ENCODE peak calls at places on chromosomes 13 and 19, in five cellular contexts. One of them, this sample, is unnamed.
A peak's percentile ranks its signal among the peaks of the same experiment; 100 is the strongest.

GRCh38 chr19:51016798-51017683 is 2.5 kb downstream of the KLK10 start:
- DNase-seq in CD4-positive, alpha-beta memory T cell: no peak
- DNase-seq in A549: peak; percentile 98
- DNase-seq in fibroblast of the aortic adventitia: peak; percentile 39
- DNase-seq in fibroblast of pulmonary artery: peak; percentile 57
- DNase-seq in this sample: peak; percentile 28

GRCh38 chr19:50501186-50501567 is 9.8 kb downstream of the JOSD2 start:
- DNase-seq in CD4-positive, alpha-beta memory T cell: no peak
- DNase-seq in A549: no peak
- DNase-seq in fibroblast of the aortic adventitia: no peak
- DNase-seq in fibroblast of pulmonary artery: no peak
- DNase-seq in this sample: no peak

GRCh38 chr13:51175001-51175400 is 47.2 kb upstream of the FAM124A start:
- DNase-seq in CD4-positive, alpha-beta memory T cell: no peak
- DNase-seq in A549: no peak
- DNase-seq in fibroblast of the aortic adventitia: no peak
- DNase-seq in fibroblast of pulmonary artery: no peak
- DNase-seq in this sample: no peak

GRCh38 chr13:23609414-23610186 is 39.4 kb downstream of the TNFRSF19 start:
- DNase-seq in CD4-positive, alpha-beta memory T cell: no peak
- DNase-seq in A549: no peak
- DNase-seq in fibroblast of the aortic adventitia: peak; percentile 54
- DNase-seq in fibroblast of pulmonary artery: peak; percentile 59
- DNase-seq in this sample: no peak

GRCh38 chr13:46526763-46527162 is 26.2 kb upstream of the LRCH1 start:
- DNase-seq in CD4-positive, alpha-beta memory T cell: no peak
- DNase-seq in A549: no peak
- DNase-seq in fibroblast of the aortic adventitia: no peak
- DNase-seq in fibroblast of pulmonary artery: no peak
- DNase-seq in this sample: no peak

GRCh38 chr13:112240076-112240475 is 136.1 kb upstream of the SPACA7 start:
- DNase-seq in CD4-positive, alpha-beta memory T cell: no peak
- DNase-seq in A549: no peak
- DNase-seq in fibroblast of the aortic adventitia: no peak
- DNase-seq in fibroblast of pulmonary artery: no peak
- DNase-seq in this sample: no peak

GRCh38 chr13:99590519-99591011 is 89.3 kb downstream of the TM9SF2 start:
- DNase-seq in CD4-positive, alpha-beta memory T cell: no peak
- DNase-seq in A549: no peak
- DNase-seq in fibroblast of the aortic adventitia: peak; percentile 76
- DNase-seq in fibroblast of pulmonary artery: peak; percentile 73
- DNase-seq in this sample: peak; percentile 14

GRCh38 chr13:25901460-25902376 is 150.1 kb downstream of the SHISA2 start:
- DNase-seq in CD4-positive, alpha-beta memory T cell: peak; percentile 76
- DNase-seq in A549: no peak
- DNase-seq in fibroblast of the aortic adventitia: no peak
- DNase-seq in fibroblast of pulmonary artery: peak; percentile 90
- DNase-seq in this sample: peak; percentile 76

GRCh38 chr19:34664870-34665269 is 12.1 kb downstream of the SCGB2B2 start:
- DNase-seq in CD4-positive, alpha-beta memory T cell: no peak
- DNase-seq in A549: no peak
- DNase-seq in fibroblast of the aortic adventitia: no peak
- DNase-seq in fibroblast of pulmonary artery: no peak
- DNase-seq in this sample: no peak

GRCh38 chr19:7257148-7258041 is 36.8 kb downstream of the INSR start:
- DNase-seq in CD4-positive, alpha-beta memory T cell: no peak
- DNase-seq in A549: no peak
- DNase-seq in fibroblast of the aortic adventitia: peak; percentile 92
- DNase-seq in fibroblast of pulmonary artery: peak; percentile 87
- DNase-seq in this sample: no peak

GRCh38 chr19:41223431-41224234 is 4.6 kb downstream of the AXL start:
- DNase-seq in CD4-positive, alpha-beta memory T cell: no peak
- DNase-seq in A549: peak; percentile 94
- DNase-seq in fibroblast of the aortic adventitia: peak; percentile 77
- DNase-seq in fibroblast of pulmonary artery: peak; percentile 60
- DNase-seq in this sample: no peak

GRCh38 chr19:52190679-52191293 is 934 bp downstream of the PPP2R1A start:
- DNase-seq in CD4-positive, alpha-beta memory T cell: no peak
- DNase-seq in A549: no peak
- DNase-seq in fibroblast of the aortic adventitia: peak; percentile 43
- DNase-seq in fibroblast of pulmonary artery: peak; percentile 45
- DNase-seq in this sample: no peak

GRCh38 chr13:110294146-110294545 is 12.8 kb downstream of the COL4A1 start:
- DNase-seq in CD4-positive, alpha-beta memory T cell: no peak
- DNase-seq in A549: no peak
- DNase-seq in fibroblast of the aortic adventitia: peak; percentile 45
- DNase-seq in fibroblast of pulmonary artery: peak; percentile 87
- DNase-seq in this sample: no peak

GRCh38 chr19:15239337-15239949 is 7.2 kb upstream of the EPHX3 start:
- DNase-seq in CD4-positive, alpha-beta memory T cell: no peak
- DNase-seq in A549: no peak
- DNase-seq in fibroblast of the aortic adventitia: no peak
- DNase-seq in fibroblast of pulmonary artery: no peak
- DNase-seq in this sample: no peak

GRCh38 chr13:31945202-31945978 is 86.2 kb upstream of the FRY start:
- DNase-seq in CD4-positive, alpha-beta memory T cell: no peak
- DNase-seq in A549: no peak
- DNase-seq in fibroblast of the aortic adventitia: peak; percentile 79
- DNase-seq in fibroblast of pulmonary artery: peak; percentile 78
- DNase-seq in this sample: no peak

GRCh38 chr19:15379996-15380647 is 535 bp upstream of the AKAP8 start:
- DNase-seq in CD4-positive, alpha-beta memory T cell: no peak
- DNase-seq in A549: peak; percentile 35
- DNase-seq in fibroblast of the aortic adventitia: peak; percentile 39
- DNase-seq in fibroblast of pulmonary artery: peak; percentile 51
- DNase-seq in this sample: no peak

GRCh38 chr13:112846411-112847115 is 122.5 kb upstream of the MCF2L start:
- DNase-seq in CD4-positive, alpha-beta memory T cell: no peak
- DNase-seq in A549: no peak
- DNase-seq in fibroblast of the aortic adventitia: no peak
- DNase-seq in fibroblast of pulmonary artery: no peak
- DNase-seq in this sample: no peak

GRCh38 chr13:23618341-23618740 is 48.1 kb downstream of the TNFRSF19 start:
- DNase-seq in CD4-positive, alpha-beta memory T cell: no peak
- DNase-seq in A549: peak; percentile 21
- DNase-seq in fibroblast of the aortic adventitia: peak; percentile 92
- DNase-seq in fibroblast of pulmonary artery: peak; percentile 97
- DNase-seq in this sample: no peak

GRCh38 chr13:51541809-51542258 is 42.4 kb upstream of the WDFY2 start:
- DNase-seq in CD4-positive, alpha-beta memory T cell: no peak
- DNase-seq in A549: no peak
- DNase-seq in fibroblast of the aortic adventitia: no peak
- DNase-seq in fibroblast of pulmonary artery: no peak
- DNase-seq in this sample: no peak

GRCh38 chr13:41859555-41859954 is 101.4 kb downstream of the VWA8 start:
- DNase-seq in CD4-positive, alpha-beta memory T cell: no peak
- DNase-seq in A549: no peak
- DNase-seq in fibroblast of the aortic adventitia: no peak
- DNase-seq in fibroblast of pulmonary artery: no peak
- DNase-seq in this sample: no peak

GRCh38 chr13:95440441-95441088 is 112.0 kb upstream of the CLDN10 start:
- DNase-seq in CD4-positive, alpha-beta memory T cell: no peak
- DNase-seq in A549: no peak
- DNase-seq in fibroblast of the aortic adventitia: no peak
- DNase-seq in fibroblast of pulmonary artery: peak; percentile 64
- DNase-seq in this sample: no peak

GRCh38 chr13:73040479-73040878 is 18.3 kb upstream of the KLF5 start:
- DNase-seq in CD4-positive, alpha-beta memory T cell: no peak
- DNase-seq in A549: peak; percentile 40
- DNase-seq in fibroblast of the aortic adventitia: no peak
- DNase-seq in fibroblast of pulmonary artery: no peak
- DNase-seq in this sample: no peak

GRCh38 chr13:100789481-100789880 is 114.9 kb upstream of the TMTC4 start:
- DNase-seq in CD4-positive, alpha-beta memory T cell: no peak
- DNase-seq in A549: no peak
- DNase-seq in fibroblast of the aortic adventitia: peak; percentile 51
- DNase-seq in fibroblast of pulmonary artery: peak; percentile 46
- DNase-seq in this sample: no peak

GRCh38 chr13:36160297-36160696 is 29.1 kb upstream of the DCLK1 start:
- DNase-seq in CD4-positive, alpha-beta memory T cell: no peak
- DNase-seq in A549: no peak
- DNase-seq in fibroblast of the aortic adventitia: no peak
- DNase-seq in fibroblast of pulmonary artery: no peak
- DNase-seq in this sample: no peak

GRCh38 chr13:111483621-111483987 is 163.2 kb downstream of the TEX29 start:
- DNase-seq in CD4-positive, alpha-beta memory T cell: no peak
- DNase-seq in A549: no peak
- DNase-seq in fibroblast of the aortic adventitia: no peak
- DNase-seq in fibroblast of pulmonary artery: no peak
- DNase-seq in this sample: no peak

GRCh38 chr19:6793973-6794372 is 21.5 kb downstream of the VAV1 start:
- DNase-seq in CD4-positive, alpha-beta memory T cell: no peak
- DNase-seq in A549: no peak
- DNase-seq in fibroblast of the aortic adventitia: no peak
- DNase-seq in fibroblast of pulmonary artery: no peak
- DNase-seq in this sample: no peak

GRCh38 chr13:93388701-93389100 is 162.1 kb downstream of the GPC6 start:
- DNase-seq in CD4-positive, alpha-beta memory T cell: no peak
- DNase-seq in A549: no peak
- DNase-seq in fibroblast of the aortic adventitia: peak; percentile 30
- DNase-seq in fibroblast of pulmonary artery: peak; percentile 45
- DNase-seq in this sample: no peak

GRCh38 chr19:11346104-11346940 is at the start of the genes CCDC159 and TMEM205:
- DNase-seq in CD4-positive, alpha-beta memory T cell: peak; percentile 97
- DNase-seq in A549: peak; percentile 89
- DNase-seq in fibroblast of the aortic adventitia: peak; percentile 100
- DNase-seq in fibroblast of pulmonary artery: peak; percentile 99
- DNase-seq in this sample: peak; percentile 99

GRCh38 chr13:106041445-106041844 is 494.0 kb downstream of the EFNB2 start:
- DNase-seq in CD4-positive, alpha-beta memory T cell: no peak
- DNase-seq in A549: no peak
- DNase-seq in fibroblast of the aortic adventitia: no peak
- DNase-seq in fibroblast of pulmonary artery: no peak
- DNase-seq in this sample: no peak

GRCh38 chr19:31270897-31271568 is 78.2 kb downstream of the TSHZ3 start:
- DNase-seq in CD4-positive, alpha-beta memory T cell: no peak
- DNase-seq in A549: no peak
- DNase-seq in fibroblast of the aortic adventitia: peak; percentile 90
- DNase-seq in fibroblast of pulmonary artery: peak; percentile 68
- DNase-seq in this sample: no peak

GRCh38 chr13:91722267-91722884 is 324.0 kb downstream of the GPC5 start:
- DNase-seq in CD4-positive, alpha-beta memory T cell: peak; percentile 11
- DNase-seq in A549: no peak
- DNase-seq in fibroblast of the aortic adventitia: peak; percentile 32
- DNase-seq in fibroblast of pulmonary artery: peak; percentile 45
- DNase-seq in this sample: peak; percentile 16

GRCh38 chr19:33301011-33301899 is 1.1 kb downstream of the CEBPA start:
- DNase-seq in CD4-positive, alpha-beta memory T cell: no peak
- DNase-seq in A549: no peak
- DNase-seq in fibroblast of the aortic adventitia: no peak
- DNase-seq in fibroblast of pulmonary artery: no peak
- DNase-seq in this sample: no peak

DNA sequence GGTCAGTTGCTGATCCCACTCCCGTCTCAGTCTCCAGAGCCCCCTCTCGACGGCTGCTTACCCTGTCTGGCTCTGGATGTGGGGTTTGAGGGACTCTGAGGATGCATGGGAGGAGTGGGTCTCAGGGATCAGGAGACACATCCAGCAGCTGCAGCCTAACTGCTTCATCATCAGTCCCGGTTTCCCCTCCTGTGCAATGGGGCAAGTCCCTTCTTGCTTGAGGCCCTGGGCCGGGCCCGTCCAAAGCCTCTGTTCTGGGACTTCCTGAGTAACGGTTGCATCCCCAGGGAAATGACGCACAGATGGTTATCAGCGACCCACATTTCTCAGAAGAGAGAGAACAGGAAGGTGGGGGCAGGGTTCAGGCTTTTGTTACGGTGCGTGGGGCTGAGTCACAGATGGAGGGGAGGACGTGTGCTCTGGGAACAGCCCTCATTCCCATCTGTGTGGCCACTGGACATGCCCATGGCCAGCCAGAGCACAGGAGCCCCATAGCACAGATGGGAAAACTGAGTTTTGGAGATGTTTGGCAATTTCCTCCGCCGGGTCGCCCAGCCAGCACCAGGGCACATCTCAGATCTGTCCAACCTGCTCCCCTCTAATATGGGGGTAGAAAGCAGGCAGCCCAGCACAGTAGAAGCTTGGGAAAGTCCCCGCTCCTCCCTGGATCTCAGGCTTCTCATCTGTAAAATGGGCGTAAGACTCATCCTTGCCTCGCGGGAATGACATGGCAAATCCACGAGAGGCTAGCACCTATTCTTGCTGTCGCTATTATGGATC is 19.3 kb downstream of the GNA15 start:
- DNase-seq in CD4-positive, alpha-beta memory T cell: peak; percentile 85
- DNase-seq in A549: peak; percentile 75
- DNase-seq in fibroblast of the aortic adventitia: peak; percentile 100
- DNase-seq in fibroblast of pulmonary artery: peak; percentile 100
- DNase-seq in this sample: peak; percentile 94
- H3K4me3 ChIP-seq in CD4-positive, alpha-beta memory T cell: peak overlapping the region; percentile 8
- H3K4me3 ChIP-seq in A549: no peak overlapping the region
- H3K4me3 ChIP-seq in fibroblast of the aortic adventitia: no peak overlapping the region
- H3K4me3 ChIP-seq in fibroblast of pulmonary artery: peak overlapping the region; percentile 24
- H3K4me3 ChIP-seq in this sample: peak overlapping the region; percentile 41

GRCh38 chr13:80249906-80250513 is 90.9 kb downstream of the SPRY2 start:
- DNase-seq in CD4-positive, alpha-beta memory T cell: no peak
- DNase-seq in A549: no peak
- DNase-seq in fibroblast of the aortic adventitia: peak; percentile 12
- DNase-seq in fibroblast of pulmonary artery: no peak
- DNase-seq in this sample: no peak
- H3K4me3 ChIP-seq in CD4-positive, alpha-beta memory T cell: no peak overlapping the region
- H3K4me3 ChIP-seq in A549: no peak overlapping the region
- H3K4me3 ChIP-seq in fibroblast of the aortic adventitia: no peak overlapping the region
- H3K4me3 ChIP-seq in fibroblast of pulmonary artery: no peak overlapping the region
- H3K4me3 ChIP-seq in this sample: no peak overlapping the region

GRCh38 chr13:48831248-48831647 is 144.5 kb upstream of the FNDC3A start:
- DNase-seq in CD4-positive, alpha-beta memory T cell: no peak
- DNase-seq in A549: no peak
- DNase-seq in fibroblast of the aortic adventitia: no peak
- DNase-seq in fibroblast of pulmonary artery: no peak
- DNase-seq in this sample: no peak
- H3K4me3 ChIP-seq in CD4-positive, alpha-beta memory T cell: no peak overlapping the region
- H3K4me3 ChIP-seq in A549: no peak overlapping the region
- H3K4me3 ChIP-seq in fibroblast of the aortic adventitia: no peak overlapping the region
- H3K4me3 ChIP-seq in fibroblast of pulmonary artery: no peak overlapping the region
- H3K4me3 ChIP-seq in this sample: no peak overlapping the region

DNA sequence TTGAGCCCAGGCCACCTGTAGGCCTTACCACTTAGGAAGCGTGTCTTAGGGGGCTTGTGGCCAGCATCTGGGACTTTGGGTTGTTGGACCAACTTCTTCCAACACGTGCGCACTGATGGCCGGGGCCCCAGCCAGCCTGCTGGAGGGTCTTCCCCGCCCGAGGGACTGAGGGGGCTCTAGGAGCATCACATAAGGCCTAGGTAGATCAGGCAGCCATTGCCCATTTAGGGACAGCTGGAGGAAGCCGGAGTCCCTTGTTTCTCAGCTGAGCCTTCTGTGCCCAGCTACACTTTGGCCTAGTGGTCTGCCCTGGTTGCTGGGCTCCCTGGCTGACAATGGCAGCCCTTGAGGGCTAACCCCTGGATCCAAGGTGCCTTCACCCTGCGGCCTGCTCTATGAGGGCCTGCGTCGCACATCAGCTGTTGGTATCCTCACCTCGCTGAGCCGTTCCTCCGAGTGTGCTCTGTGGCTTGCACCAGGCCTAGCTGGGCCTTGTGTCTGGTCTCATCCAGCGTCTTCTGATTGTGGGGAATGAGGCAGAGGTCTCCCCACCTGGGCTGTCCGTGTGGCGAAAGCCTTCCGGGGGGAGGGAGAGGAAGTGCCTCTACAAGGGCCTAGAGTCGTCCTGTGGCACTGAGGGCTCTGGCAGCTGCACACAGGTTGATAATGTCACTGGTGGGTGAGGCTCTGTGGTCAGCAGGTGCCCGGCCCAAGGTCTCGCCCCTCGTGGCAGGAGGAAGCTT is 1.3 kb downstream of the RAB11B start:
- DNase-seq in CD4-positive, alpha-beta memory T cell: no peak
- DNase-seq in A549: no peak
- DNase-seq in fibroblast of the aortic adventitia: no peak
- DNase-seq in fibroblast of pulmonary artery: no peak
- DNase-seq in this sample: no peak
- H3K4me3 ChIP-seq in CD4-positive, alpha-beta memory T cell: no peak overlapping the region
- H3K4me3 ChIP-seq in A549: peak overlapping the region; percentile 19
- H3K4me3 ChIP-seq in fibroblast of the aortic adventitia: peak overlapping the region; percentile 51
- H3K4me3 ChIP-seq in fibroblast of pulmonary artery: no peak overlapping the region
- H3K4me3 ChIP-seq in this sample: peak overlapping the region; percentile 33